ENCODE peak calls at places on chromosomes 5 and 9, in nine cellular contexts. T is dorsolateral prefrontal cortex, W is A549, D is esophagus squamous epithelium, I is cardiac fibroblast, A is breast epithelium, O is mucosa of descending colon, U is IMR-90, N is fibroblast of the aortic adventitia. L is an unnamed sample.

GRCh38 chr5:103573411-103573810 is 10.8 kb upstream of the NUDT12 start:
- DNase-seq in T (no peak), D (no peak), N (no peak), O (no peak), I (no peak), U (no peak), A (no peak), W (no peak), L (no peak)

GRCh38 chr5:90830058-90830457 is 271.5 kb downstream of the ADGRV1 start:
- DNase-seq in D (no peak), N (no peak), A (no peak), T (no peak), W (no peak), I (no peak), U (no peak), O (no peak), L (peak; percentile 9)

GRCh38 chr5:172834570-172835245 is 657 bp downstream of the ERGIC1 start:
- DNase-seq in O (peak; percentile 65), N (no peak), T (peak; percentile 40), U (no peak), D (no peak), A (no peak), W (no peak), I (no peak), L (no peak)

GRCh38 chr5:158691576-158691975 is 408.1 kb downstream of the EBF1 start:
- DNase-seq in A (no peak), D (no peak), T (no peak), O (no peak), I (no peak), U (no peak), W (no peak), N (no peak), L (no peak)

GRCh38 chr9:7974335-7975005 is 174.9 kb upstream of the DMAC1 start:
- DNase-seq in O (no peak), U (no peak), A (no peak), I (no peak), N (no peak), W (no peak), D (no peak), T (no peak), L (no peak)

GRCh38 chr5:65203746-65204145 is 278.0 kb downstream of the ADAMTS6 start:
- DNase-seq in T (no peak), O (no peak), I (peak; percentile 69), D (no peak), N (peak; percentile 96), A (no peak), W (no peak), U (peak; percentile 95), L (no peak)

GRCh38 chr9:121979736-121980135 is 113.4 kb downstream of the TTLL11 start:
- DNase-seq in W (no peak), I (no peak), A (no peak), O (no peak), U (no peak), T (no peak), N (no peak), D (no peak), L (no peak)

GRCh38 chr5:144017119-144017518 is 153.3 kb downstream of the YIPF5 start:
- DNase-seq in N (no peak), D (no peak), T (no peak), O (no peak), W (no peak), A (no peak), I (no peak), U (no peak), L (no peak)

GRCh38 chr9:94627287-94627686 is 12.0 kb downstream of the FBP1 start:
- DNase-seq in D (no peak), N (no peak), I (no peak), O (no peak), T (no peak), A (no peak), W (no peak), U (no peak), L (no peak)

GRCh38 chr5:72244862-72245371 is 75.1 kb downstream of the MRPS27 start:
- DNase-seq in O (no peak), I (peak; percentile 77), U (peak; percentile 61), D (no peak), T (no peak), A (no peak), W (peak; percentile 19), N (peak; percentile 75), L (no peak)

GRCh38 chr5:141338538-141339306 is at the start of gene PCDHGA2:
- DNase-seq in O (no peak), U (peak; percentile 66), I (peak; percentile 54), T (no peak), D (no peak), A (no peak), N (peak; percentile 68), W (peak; percentile 24), L (no peak)

GRCh38 chr9:114451707-114452031 is 53.6 kb downstream of the WHRN start:
- DNase-seq in N (no peak), W (no peak), O (no peak), I (no peak), A (no peak), T (no peak), U (no peak), D (no peak), L (no peak)

DNA sequence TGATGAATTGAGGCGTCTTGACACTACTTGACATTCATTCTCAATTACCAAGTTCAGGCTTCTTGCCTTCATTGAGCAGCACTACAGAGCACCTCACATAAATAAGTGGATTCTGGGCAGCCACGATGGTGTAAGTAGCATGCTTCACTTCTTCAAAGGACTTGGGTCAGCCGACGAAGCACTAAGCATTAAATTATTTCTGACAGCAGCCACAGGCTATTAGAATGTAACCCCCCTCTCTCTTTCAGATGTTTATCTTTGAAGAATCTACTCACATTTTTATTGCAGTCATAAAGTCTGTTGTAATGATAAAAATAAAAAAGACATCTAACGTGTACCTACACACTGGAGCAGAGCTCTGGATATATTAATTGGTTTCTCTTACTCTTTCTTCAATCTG is 45.9 kb upstream of the VPS13A start:
- DNase-seq in A (no peak), D (no peak), W (no peak), O (no peak), T (no peak), I (no peak), U (no peak), N (no peak), L (no peak)
- H3K4me3 ChIP-seq in A (no peak overlapping the region), D (no peak overlapping the region), W (no peak overlapping the region), O (no peak overlapping the region), T (no peak overlapping the region), I (no peak overlapping the region), U (no peak overlapping the region), N (no peak overlapping the region), L (no peak overlapping the region)

DNA sequence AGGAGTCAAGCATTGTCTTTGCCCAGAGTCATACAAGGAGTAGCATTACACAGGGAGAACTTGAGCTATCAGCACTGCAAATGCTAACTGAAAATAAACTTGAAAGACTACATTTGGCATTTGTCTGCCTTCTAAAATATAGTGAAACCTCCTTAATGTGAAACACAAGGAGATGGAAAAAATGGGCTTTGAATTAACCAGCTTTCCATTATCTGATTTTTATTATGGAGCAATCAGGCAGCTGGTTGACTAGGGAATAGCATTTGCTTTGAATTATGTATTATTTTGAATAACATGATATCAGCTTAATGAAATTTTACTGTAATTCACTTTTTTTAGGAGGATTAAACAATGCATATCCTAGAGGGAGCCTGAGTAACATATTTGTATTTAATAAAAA is 130.8 kb downstream of the GDNF start:
- DNase-seq in U (no peak), O (no peak), I (no peak), A (no peak), T (no peak), D (no peak), N (no peak), W (no peak), L (no peak)
- TF ChIP-seq CTCF in U (no peak), O (no peak), I (no peak), A (no peak), T (no peak), D (no peak), N (no peak), W (no peak), L (no peak)

GRCh38 chr5:113487779-113488644 is at the start of gene MCC:
- DNase-seq in N (peak; percentile 86), W (peak; percentile 70), D (no peak), T (peak; percentile 80), I (peak; percentile 96), U (peak; percentile 93), O (peak; percentile 78), A (peak; percentile 73), L (peak; percentile 84)
- H3K4me3 ChIP-seq in N (peak within 1 kb of the TSS; percentile 85), W (peak within 1 kb of the TSS; percentile 57), D (peak within 1 kb of the TSS; percentile 78), T (peak within 1 kb of the TSS; percentile 62), I (peak within 1 kb of the TSS; percentile 97), U (peak within 1 kb of the TSS; percentile 86), O (no peak within 1 kb of the TSS), A (peak within 1 kb of the TSS; percentile 74), L (peak within 1 kb of the TSS; percentile 54)

DNA sequence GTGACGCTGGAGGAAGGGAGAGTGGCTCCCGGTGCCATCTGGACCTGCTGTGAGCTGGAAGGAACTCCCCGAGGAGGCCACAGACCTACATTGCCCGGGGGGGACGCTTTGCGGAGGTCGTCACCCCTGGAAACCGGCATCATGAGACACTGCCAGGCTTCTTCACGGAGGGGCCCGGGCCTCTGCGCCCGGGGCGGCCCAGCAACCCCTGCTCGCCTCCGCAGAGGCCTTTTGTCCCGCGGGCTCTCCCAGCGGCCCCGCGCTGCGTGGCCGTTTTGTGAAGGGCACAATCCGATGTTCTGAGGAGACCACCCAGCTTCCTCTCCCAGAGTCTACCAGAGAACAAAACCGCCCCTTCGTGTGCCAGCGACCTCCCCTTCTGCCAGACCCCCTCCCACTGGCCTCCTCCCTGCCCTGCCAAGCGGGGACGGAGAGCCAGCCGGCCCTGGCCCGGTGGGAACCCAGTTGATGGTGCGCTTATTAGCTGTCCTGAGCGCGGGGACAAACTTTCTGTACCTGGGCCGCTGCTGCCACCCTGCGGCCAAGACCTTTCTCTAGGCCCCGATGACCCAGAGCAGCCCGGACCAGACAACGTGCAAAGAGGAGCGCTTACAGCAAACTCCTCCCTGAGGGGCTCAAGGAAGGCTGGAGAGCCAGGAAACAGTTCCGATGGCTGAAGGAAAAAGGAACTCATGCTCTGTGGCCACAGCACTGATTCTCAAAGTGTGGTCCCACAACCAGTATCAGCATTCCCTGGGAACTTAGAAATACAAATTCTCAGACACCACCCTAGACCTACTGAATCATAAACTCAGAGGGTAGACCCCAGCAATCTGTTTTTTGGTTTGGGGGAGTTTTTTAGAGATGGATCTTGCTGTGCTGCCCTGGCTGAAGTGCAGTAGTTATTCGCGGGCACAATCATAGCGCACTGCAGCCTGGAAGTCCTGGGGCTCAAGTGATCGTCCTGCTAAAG is 86.7 kb downstream of the SLC1A3 start:
- DNase-seq in U (peak; percentile 53), D (no peak), W (peak; percentile 59), O (peak; percentile 69), N (peak; percentile 70), I (peak; percentile 82), A (peak; percentile 71), T (peak; percentile 87), L (peak; percentile 66)
- TF ChIP-seq CTCF in U (peak; percentile 71), D (peak; percentile 72), W (peak; percentile 75), O (no peak), N (peak; percentile 75), I (peak; percentile 79), A (peak; percentile 26), T (peak; percentile 86), L (peak; percentile 73)

DNA sequence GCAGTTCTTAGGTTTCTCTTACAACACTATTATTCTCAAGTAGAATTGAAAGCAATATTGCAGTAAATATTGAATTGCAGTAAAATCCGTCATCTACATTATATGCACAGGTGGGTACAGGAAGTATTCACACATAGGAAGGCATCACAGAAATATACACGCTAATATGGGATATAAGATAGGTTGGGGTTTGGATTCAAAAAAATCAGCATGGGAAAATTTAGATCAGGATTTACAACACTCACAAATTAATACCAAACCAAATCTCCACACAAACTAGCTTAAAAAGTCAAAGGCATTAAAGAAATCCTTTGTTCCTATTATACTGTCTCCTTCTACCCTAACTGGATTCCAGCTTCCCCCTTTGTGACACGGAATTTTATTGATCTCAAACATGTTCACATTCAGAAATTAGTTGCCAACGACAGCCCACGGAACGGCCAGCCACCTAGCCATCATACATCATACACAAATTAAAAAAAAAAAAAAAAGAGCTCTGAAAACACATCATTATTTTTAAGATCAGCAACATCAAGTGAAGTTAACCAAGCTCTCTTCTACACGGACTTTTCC is 2.2 kb downstream of the NR6A1 start:
- DNase-seq in I (no peak), O (no peak), N (peak; percentile 41), U (no peak), A (no peak), D (no peak), W (no peak), T (no peak), L (no peak)
- H3K4me3 ChIP-seq in I (no peak overlapping the region), O (no peak overlapping the region), N (no peak overlapping the region), U (no peak overlapping the region), A (peak overlapping the region; percentile 91), D (no peak overlapping the region), W (peak overlapping the region; percentile 94), T (no peak overlapping the region), L (no peak overlapping the region)